ENCODE peak calls at places on chromosomes 3 and 15, in eight cellular contexts. Q is cardiac muscle cell; P is pancreas; C is psoas muscle; M is fibroblast of lung; A is CD8-positive, alpha-beta memory T cell; L is thoracic aorta; B is sigmoid colon. K is an unnamed sample. For H3K4me1, the result is how much of the 10 kb centered on the place peaks cover.

GRCh38 chr15:65829150-65829764 is 37.2 kb upstream of the DENND4A start:
- DNase-seq in Q (peak), P (no peak), C (no peak), M (peak), A (no peak), L (no peak), B (no peak), K (peak)

GRCh38 chr3:120637836-120638559 is 41.9 kb downstream of the NDUFB4 start:
- DNase-seq in Q (no peak), P (no peak), C (no peak), M (peak), A (no peak), L (no peak), B (no peak), K (peak)

GRCh38 chr3:169227911-169228310 is 435.6 kb downstream of the MECOM start:
- DNase-seq in Q (peak), P (no peak), C (no peak), M (peak), A (no peak), L (no peak), B (no peak), K (no peak)

GRCh38 chr3:192090586-192090985 is 629.6 kb downstream of the PYDC2 start:
- DNase-seq in Q (no peak), P (no peak), C (no peak), M (no peak), A (no peak), L (no peak), B (no peak), K (no peak)

GRCh38 chr15:75763137-75763611 is 50.5 kb upstream of the CSPG4 start:
- DNase-seq in Q (no peak), P (no peak), C (no peak), M (no peak), A (no peak), L (no peak), B (no peak), K (no peak)

GRCh38 chr3:183371672-183371968 is 56.8 kb downstream of the MCF2L2 start:
- DNase-seq in Q (peak), P (no peak), C (no peak), M (no peak), A (no peak), L (no peak), B (no peak), K (no peak)

GRCh38 chr3:71771126-71771525 is 13.8 kb downstream of the PROK2 start:
- DNase-seq in Q (no peak), P (no peak), C (no peak), M (no peak), A (no peak), L (no peak), B (no peak), K (no peak)

GRCh38 chr3:150925751-150926201 is 20.5 kb upstream of the MINDY4B start:
- DNase-seq in Q (peak), P (peak), C (peak), M (peak), A (peak), L (no peak), B (no peak), K (peak)

GRCh38 chr15:62244762-62245161 is 79.7 kb upstream of the C2CD4B start:
- DNase-seq in Q (no peak), P (no peak), C (no peak), M (no peak), A (no peak), L (no peak), B (no peak), K (no peak)

GRCh38 chr3:150520408-150520807 is 25.9 kb downstream of the SERP1 start:
- DNase-seq in Q (no peak), P (no peak), C (no peak), M (no peak), A (no peak), L (no peak), B (no peak), K (no peak)

GRCh38 chr3:33860355-33861047 is 62.1 kb downstream of the PDCD6IP start:
- DNase-seq in Q (no peak), P (no peak), C (no peak), M (no peak), A (no peak), L (no peak), B (no peak), K (no peak)

DNA sequence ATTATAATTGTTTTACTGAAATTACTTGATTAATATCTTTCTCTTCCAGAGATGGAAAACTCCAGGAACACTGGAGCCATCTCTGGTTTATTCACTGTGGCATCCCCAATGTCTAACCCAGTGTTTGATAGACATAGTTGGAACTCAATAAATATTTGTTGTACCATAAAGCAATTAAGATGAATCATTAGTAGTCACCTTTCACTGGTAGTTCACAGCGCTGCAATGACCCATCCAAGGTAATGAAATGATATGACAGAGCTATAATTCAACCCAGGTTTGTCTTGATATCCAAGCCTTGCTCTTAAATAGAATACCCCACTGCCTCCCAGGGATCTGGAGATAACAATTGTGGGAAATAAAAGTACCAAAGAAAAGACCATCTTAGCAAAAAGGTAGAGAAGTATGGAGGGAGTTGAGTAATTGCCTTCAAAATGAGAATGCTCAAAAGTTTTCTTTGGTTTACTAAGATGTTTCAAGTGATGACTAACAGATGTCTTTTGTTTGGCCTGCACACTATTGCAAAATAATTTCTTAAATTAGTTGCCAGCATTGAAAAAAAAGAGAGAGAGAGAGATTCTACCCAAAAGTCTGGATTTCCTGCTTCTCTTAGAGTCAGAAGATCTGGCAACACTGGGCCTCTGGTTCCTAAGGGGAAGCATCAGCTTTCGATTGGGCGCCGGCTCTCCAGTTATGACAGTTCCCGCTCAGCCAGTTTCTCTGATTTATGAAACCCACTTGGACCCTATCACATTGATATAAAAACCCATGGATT is 348.5 kb downstream of the ERC2 start:
- DNase-seq in Q (peak), P (no peak), C (peak), M (peak), A (no peak), L (no peak), B (peak), K (peak)
- H3K4me1 ChIP-seq in Q (under half), P (under half), C (under half), M (under half), A (under half), L (under half), B (under half), K (under half)

DNA sequence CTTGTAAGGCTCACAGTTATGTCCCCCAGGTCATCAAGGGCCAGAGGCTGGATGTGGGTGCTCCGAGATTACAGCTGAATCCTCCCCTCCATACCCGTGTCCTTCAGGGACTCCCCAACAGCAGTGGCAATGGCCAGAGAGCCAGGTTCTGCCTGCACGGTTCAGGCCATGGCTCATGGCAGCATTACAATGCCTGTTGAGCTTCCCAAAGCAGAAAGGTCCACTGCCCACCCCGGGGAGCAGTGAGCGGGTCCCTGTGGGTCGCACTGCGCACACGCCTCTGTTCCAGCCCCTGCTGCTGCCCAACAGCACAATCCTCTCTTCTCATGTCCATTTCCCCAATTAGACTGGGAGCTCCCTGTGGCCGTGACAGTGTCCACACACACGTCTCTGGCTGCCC is 80.6 kb downstream of the VGLL4 start:
- DNase-seq in Q (no peak), P (peak), C (no peak), M (no peak), A (no peak), L (no peak), B (no peak), K (no peak)
- H3K27ac ChIP-seq in Q (no peak), P (no peak), C (peak), M (no peak), A (no peak), L (no peak), B (no peak), K (peak)

DNA sequence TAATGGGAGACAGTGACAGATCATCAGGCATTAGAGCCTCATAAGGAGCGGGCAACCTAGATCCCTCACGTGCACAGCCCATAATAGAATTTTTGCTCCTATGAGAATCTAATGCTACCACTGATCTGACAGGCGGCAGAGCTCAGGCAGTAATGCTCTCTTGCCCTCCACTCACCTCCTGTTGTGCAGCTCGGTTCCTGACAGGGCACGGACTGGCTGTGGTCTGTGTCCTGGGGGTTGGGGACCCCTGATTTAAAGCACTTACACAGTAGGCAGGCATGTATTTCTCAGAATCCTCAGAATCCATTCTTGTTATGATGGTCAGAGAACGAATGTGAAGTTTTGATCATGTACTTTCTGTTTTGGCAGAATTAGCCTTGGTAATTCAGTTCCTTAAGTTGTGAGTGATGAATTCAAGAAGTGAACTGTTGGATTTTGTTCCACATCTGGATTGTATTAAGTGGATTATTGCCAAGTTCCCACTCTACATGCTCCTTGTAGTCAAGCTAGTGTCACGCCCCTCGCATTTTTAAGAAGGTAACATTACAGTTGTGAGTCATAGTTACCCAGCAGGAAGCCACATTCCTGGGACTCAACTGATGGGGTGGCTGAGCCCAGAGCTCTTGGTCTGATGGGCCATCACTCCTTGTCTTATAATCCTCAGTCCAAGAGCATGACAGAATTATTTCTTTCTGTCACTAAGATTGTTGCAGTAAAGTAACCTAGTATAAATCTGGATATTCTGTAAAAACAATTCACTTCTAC is 102.5 kb downstream of the PTPRG start:
- DNase-seq in Q (peak), P (no peak), C (no peak), M (peak), A (no peak), L (no peak), B (no peak), K (peak)
- H3K4me3 ChIP-seq in Q (no peak), P (no peak), C (no peak), M (peak), A (no peak), L (no peak), B (no peak), K (peak)

DNA sequence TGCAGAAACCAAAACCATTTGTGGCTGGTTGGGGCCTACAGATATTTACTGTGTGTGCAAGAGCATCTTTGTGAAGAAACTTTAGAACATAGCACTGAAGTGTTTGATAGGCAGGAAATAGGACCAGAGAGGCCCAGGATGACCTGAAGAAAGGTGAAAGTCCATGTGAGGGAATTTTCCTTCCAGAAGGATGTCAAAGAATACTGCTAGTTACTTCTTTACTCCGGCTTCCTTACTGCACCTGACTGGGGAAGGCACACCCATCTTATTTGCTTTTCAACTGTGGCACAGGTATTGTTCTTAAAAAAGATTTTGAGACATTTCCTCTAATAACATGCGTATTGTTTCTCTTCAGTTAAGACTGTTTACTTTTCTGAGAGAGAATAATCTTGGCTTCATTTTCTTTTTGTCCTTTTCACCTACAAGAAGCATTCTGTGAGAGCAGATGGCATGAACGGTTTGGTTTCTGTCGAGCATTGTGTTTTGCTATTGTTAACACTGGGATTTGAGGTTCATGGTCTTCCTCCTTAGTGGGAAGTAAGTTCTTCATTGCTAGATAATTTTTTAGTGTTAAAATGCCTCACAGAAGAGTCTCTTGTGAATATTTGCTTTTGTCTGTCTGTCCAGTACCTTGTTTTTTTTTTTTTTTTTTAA is 71.5 kb downstream of the SLCO3A1 start:
- DNase-seq in Q (no peak), P (no peak), C (no peak), M (no peak), A (no peak), L (no peak), B (no peak), K (no peak)
- H3K4me1 ChIP-seq in Q (half or more), P (under half), C (under half), M (under half), A (under half), L (under half), B (under half), K (under half)

K was measured in A673.